ENCODE peak calls at places on chromosomes 4 and X, in eight cellular contexts. Q is NCI-H1105; G is stimulated activated naive CD8-positive, alpha-beta T cell treated with anti-CD3 and anti-CD28 coated beads, Interleukin-15, Interleukin-2, amounts not matched to agents 100 U/mL and 50 U/mL, for 24 hours; U is endothelial cell; P is activated T-cell treated with anti-CD3 and anti-CD28 coated beads for 1 hour; I is AG04450; T is nucleus accumbens; W is AG09309. E is an unnamed sample.

GRCh38 chrX:130401415-130402210 is at the start of gene RBMX2:
- DNase-seq in Q (peak), G (peak), U (peak), P (peak), I (peak), T (peak), W (peak), E (peak)

GRCh38 chr4:153488719-153489384 is 22.7 kb downstream of the TMEM131L start:
- DNase-seq in Q (no peak), G (peak), U (no peak), P (no peak), I (no peak), T (peak), W (no peak), E (no peak)

GRCh38 chr4:39320381-39321115 is 45.6 kb downstream of the RFC1 start:
- DNase-seq in Q (no peak), G (no peak), U (no peak), P (no peak), I (no peak), T (no peak), W (no peak), E (no peak)

GRCh38 chrX:81537723-81538122 is 335.8 kb downstream of the SH3BGRL start:
- DNase-seq in Q (no peak), G (no peak), U (no peak), P (no peak), I (no peak), T (peak), W (no peak), E (no peak)

GRCh38 chrX:70039758-70040157 is 10.0 kb downstream of the AWAT2 start:
- DNase-seq in Q (no peak), G (no peak), U (no peak), P (no peak), I (no peak), T (no peak), W (no peak), E (no peak)

GRCh38 chr4:19945979-19946380 is 305.7 kb upstream of the SLIT2 start:
- DNase-seq in Q (no peak), G (no peak), U (no peak), P (no peak), I (peak), T (no peak), W (peak), E (peak)

GRCh38 chr4:88010921-88011320 is 3.5 kb downstream of the PKD2 start:
- DNase-seq in Q (no peak), G (no peak), U (no peak), P (no peak), I (no peak), T (no peak), W (no peak), E (no peak)

GRCh38 chr4:14864365-14864762 is 137.9 kb upstream of the CPEB2 start:
- DNase-seq in Q (no peak), G (no peak), U (no peak), P (no peak), I (no peak), T (no peak), W (no peak), E (no peak)

GRCh38 chr4:69518543-69519198 is 23.0 kb upstream of the UGT2B4 start:
- DNase-seq in Q (no peak), G (no peak), U (no peak), P (no peak), I (no peak), T (no peak), W (no peak), E (no peak)